ENCODE peak calls at places on chromosomes 11 and 22, in five cellular contexts. R is lung, K is AG09309, V is astrocyte of the spinal cord, Y is PC-9. O is an unnamed sample.

GRCh38 chr11:28146123-28146751 is 38.0 kb downstream of the METTL15 start:
- DNase-seq in K (peak), Y (peak), V (peak), R (no peak), O (peak)

GRCh38 chr11:130390071-130390758 is 38.2 kb downstream of the ADAMTS8 start:
- DNase-seq in K (no peak), Y (peak), R (no peak), V (peak), O (peak)

GRCh38 chr11:73647459-73648100 is 1.2 kb downstream of the PLEKHB1 start:
- DNase-seq in V (peak), Y (peak), R (peak), K (no peak), O (peak)

GRCh38 chr11:21511835-21512440 is 680.9 kb upstream of the ANO5 start:
- DNase-seq in R (peak), Y (no peak), V (peak), K (no peak), O (peak)

GRCh38 chr11:27875480-27876208 is 175.4 kb upstream of the BDNF start:
- DNase-seq in R (no peak), Y (no peak), V (no peak), K (no peak), O (no peak)

GRCh38 chr11:110088535-110089344 is 4.5 kb upstream of the ZC3H12C start:
- DNase-seq in V (no peak), Y (peak), K (no peak), R (no peak), O (no peak)

GRCh38 chr11:23021287-23021863 is 161.1 kb upstream of the CCDC179 start:
- DNase-seq in R (no peak), Y (no peak), V (peak), K (no peak), O (peak)

GRCh38 chr11:66886671-66887221 is 29.9 kb downstream of the LRFN4 start:
- DNase-seq in Y (no peak), V (peak), K (no peak), R (no peak), O (no peak)

GRCh38 chr11:93846411-93846810 is 4.0 kb downstream of the VSTM5 start:
- DNase-seq in Y (no peak), K (no peak), R (no peak), V (peak), O (peak)

GRCh38 chr11:73381589-73381988 is 5.4 kb downstream of the RELT start:
- DNase-seq in V (no peak), Y (no peak), K (no peak), R (no peak), O (peak)

GRCh38 chr11:595400-595799 is 19.1 kb downstream of the PHRF1 start:
- DNase-seq in V (no peak), Y (no peak), R (no peak), K (no peak), O (no peak)

GRCh38 chr11:593347-593746 is 17.1 kb downstream of the PHRF1 start:
- DNase-seq in Y (no peak), R (no peak), K (no peak), V (no peak), O (no peak)

GRCh38 chr11:597166-597725 is 18.5 kb downstream of the IRF7 start:
- DNase-seq in K (no peak), V (no peak), Y (no peak), R (no peak), O (no peak)

GRCh38 chr11:598005-598680 is 17.6 kb downstream of the IRF7 start:
- DNase-seq in K (no peak), R (no peak), V (no peak), Y (no peak), O (no peak)

GRCh38 chr11:596374-596773 is 19.4 kb downstream of the IRF7 start:
- DNase-seq in K (no peak), V (no peak), Y (no peak), R (no peak), O (no peak)
- TF ChIP-seq CTCF in K (no peak), V (no peak), Y (no peak), R (no peak), O (no peak)

GRCh38 chr11:111911563-111912401 is at the start of gene CRYAB:
- DNase-seq in Y (peak), K (peak), V (peak), R (peak), O (peak)
- H3K4me3 ChIP-seq in Y (no peak), K (peak), V (peak), R (peak), O (peak)

GRCh38 chr11:84468255-84468654 is 1158.9 kb downstream of the DLG2 start:
- DNase-seq in K (no peak), Y (no peak), R (no peak), V (no peak), O (no peak)
- TF ChIP-seq CTCF in K (no peak), Y (no peak), R (no peak), V (no peak), O (no peak)

GRCh38 chr22:46053563-46054090 is 76.7 kb upstream of the WNT7B start:
- DNase-seq in K (no peak), V (peak), R (peak), Y (peak), O (peak)

GRCh38 chr22:46052801-46053562 is 76.0 kb upstream of the WNT7B start:
- DNase-seq in K (no peak), V (peak), Y (peak), R (peak), O (peak)

GRCh38 chr22:46051646-46052045 is 74.7 kb upstream of the WNT7B start:
- DNase-seq in V (no peak), K (no peak), R (no peak), Y (no peak), O (no peak)

GRCh38 chr22:46050916-46051614 is 74.1 kb upstream of the WNT7B start:
- DNase-seq in R (no peak), K (no peak), Y (no peak), V (no peak), O (no peak)

DNA sequence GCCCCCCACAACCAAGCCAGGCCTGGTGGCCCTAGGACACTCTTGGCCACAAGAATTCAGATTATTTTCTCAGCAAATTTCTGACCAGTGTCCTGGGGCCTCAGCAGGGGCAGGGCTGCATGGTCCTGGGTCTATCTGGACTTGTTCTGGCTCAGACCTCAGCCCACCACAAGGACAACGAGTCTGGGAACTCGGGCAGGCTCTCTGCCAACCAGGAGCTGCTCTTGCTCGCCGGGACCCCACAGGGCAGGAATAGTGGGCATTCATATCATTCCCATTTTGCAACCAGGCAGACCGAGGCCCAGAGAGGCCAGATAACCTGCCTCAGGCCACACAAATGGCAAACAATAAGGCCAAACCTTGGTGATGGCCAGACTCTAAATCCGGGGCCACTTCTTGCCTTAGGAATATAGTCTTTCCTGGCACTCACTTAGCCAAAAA is 75.4 kb upstream of the WNT7B start:
- DNase-seq in V (peak), K (no peak), Y (no peak), R (no peak), O (no peak)
- H3K4me3 ChIP-seq in V (no peak), K (peak), Y (peak), R (no peak), O (peak)

GRCh38 chr11:127074151-127074761 is 73.7 kb upstream of the KIRREL3 start:
- DNase-seq in V (peak), Y (peak), R (no peak), K (peak), O (peak)
- TF ChIP-seq CTCF in V (peak), Y (no peak), R (no peak), K (peak), O (peak)

DNA sequence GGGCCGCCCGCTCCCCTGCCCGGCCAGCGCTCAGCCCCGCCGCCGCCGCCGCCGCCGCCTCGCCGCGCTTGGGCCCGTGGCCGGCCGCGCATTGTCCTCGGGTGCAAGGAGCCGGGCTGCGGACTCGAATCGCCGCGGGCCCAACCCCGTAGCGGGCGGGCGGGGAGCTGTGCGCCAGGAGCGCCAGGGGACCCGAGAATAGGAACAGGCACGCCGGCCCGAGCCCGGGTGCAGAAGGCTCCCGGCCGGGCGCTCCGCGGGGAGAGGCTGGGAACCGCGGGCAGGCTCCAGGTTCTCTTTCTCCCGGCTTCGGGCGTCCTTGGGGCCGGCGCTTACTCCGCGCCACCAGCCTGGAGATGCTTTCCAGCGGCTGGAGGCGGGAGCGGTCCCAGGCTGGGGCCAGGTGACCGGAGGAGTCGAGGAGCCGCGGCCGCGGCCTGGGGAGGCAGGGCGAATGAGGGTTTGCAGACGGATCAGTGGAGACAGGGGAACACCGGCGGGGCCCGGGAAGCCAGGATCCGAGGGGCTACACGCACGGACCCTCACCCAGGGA is 636 bp downstream of the PKNOX2 start:
- DNase-seq in Y (no peak), K (no peak), R (no peak), V (peak), O (peak)
- H3K4me3 ChIP-seq in Y (no peak), K (peak), R (peak), V (peak), O (peak)

O was measured in foreskin fibroblast.